ENCODE peak calls at places on chromosomes 3 and 15, in five cellular contexts. F, K, V, G and N are unnamed samples.

GRCh38 chr3:184336484-184337230 is 743 bp upstream of the FAM131A start:
- DNase-seq in F (no peak), K (no peak), V (peak), G (no peak), N (no peak)

GRCh38 chr15:25169318-25169717 is 214.5 kb downstream of the SNRPN start:
- DNase-seq in F (no peak), K (peak), V (no peak), G (no peak), N (peak)

GRCh38 chr3:138935864-138936762 is 10.8 kb downstream of the FOXL2 start:
- DNase-seq in F (peak), K (peak), V (peak), G (no peak), N (no peak)

GRCh38 chr3:158918451-158918850 is 116.6 kb downstream of the MFSD1 start:
- DNase-seq in F (no peak), K (no peak), V (no peak), G (no peak), N (no peak)

GRCh38 chr3:31705726-31706125 is 173.0 kb downstream of the STT3B start:
- DNase-seq in F (no peak), K (no peak), V (no peak), G (no peak), N (no peak)

GRCh38 chr3:196546537-196546936 is 21.8 kb downstream of the WDR53 start:
- DNase-seq in F (no peak), K (no peak), V (no peak), G (no peak), N (no peak)

GRCh38 chr3:159884661-159885402 is 103.8 kb upstream of the IL12A start:
- DNase-seq in F (peak), K (no peak), V (no peak), G (no peak), N (peak)

GRCh38 chr15:48759921-48760320 is 50.9 kb downstream of the CEP152 start:
- DNase-seq in F (no peak), K (no peak), V (no peak), G (no peak), N (no peak)

GRCh38 chr3:50545781-50546180 is 21.8 kb downstream of the C3orf18 start:
- DNase-seq in F (no peak), K (no peak), V (no peak), G (no peak), N (no peak)

GRCh38 chr15:76330281-76330680 is 6.3 kb upstream of the ISL2 start:
- DNase-seq in F (peak), K (peak), V (peak), G (no peak), N (no peak)

GRCh38 chr3:194983620-194984019 is 287.3 kb downstream of the XXYLT1 start:
- DNase-seq in F (no peak), K (no peak), V (no peak), G (no peak), N (no peak)

GRCh38 chr15:77507911-77508310 is 87.2 kb downstream of the HMG20A start:
- DNase-seq in F (no peak), K (peak), V (peak), G (no peak), N (no peak)

GRCh38 chr3:14592390-14592789 is 52.2 kb upstream of the GRIP2 start:
- DNase-seq in F (no peak), K (no peak), V (no peak), G (no peak), N (no peak)

GRCh38 chr15:31262143-31262530 is 64.5 kb upstream of the KLF13 start:
- DNase-seq in F (no peak), K (no peak), V (no peak), G (no peak), N (no peak)

GRCh38 chr3:94226058-94226457 is 163.2 kb downstream of the NSUN3 start:
- DNase-seq in F (no peak), K (no peak), V (no peak), G (no peak), N (no peak)

GRCh38 chr15:88331291-88331690 is 74.8 kb upstream of the NTRK3 start:
- DNase-seq in F (peak), K (peak), V (no peak), G (no peak), N (no peak)

GRCh38 chr3:31357451-31357850 is 175.3 kb upstream of the STT3B start:
- DNase-seq in F (no peak), K (no peak), V (no peak), G (no peak), N (no peak)

GRCh38 chr3:104145164-104145563 is 1221.5 kb upstream of the ALCAM start:
- DNase-seq in F (no peak), K (no peak), V (no peak), G (no peak), N (no peak)

GRCh38 chr3:128619146-128619890 is 31.3 kb downstream of the RPN1 start:
- DNase-seq in F (no peak), K (no peak), V (no peak), G (no peak), N (no peak)

GRCh38 chr3:76651784-76652183 is 388.1 kb upstream of the ROBO2 start:
- DNase-seq in F (no peak), K (no peak), V (no peak), G (no peak), N (no peak)

GRCh38 chr3:195005759-195006555 is 265.0 kb downstream of the XXYLT1 start:
- DNase-seq in F (no peak), K (peak), V (no peak), G (no peak), N (no peak)

GRCh38 chr3:150348500-150348899 is 59.6 kb upstream of the TSC22D2 start:
- DNase-seq in F (peak), K (no peak), V (no peak), G (peak), N (no peak)

GRCh38 chr3:184222521-184222920 is 6.9 kb upstream of the VWA5B2 start:
- DNase-seq in F (no peak), K (no peak), V (no peak), G (no peak), N (no peak)

GRCh38 chr15:44792715-44793114 is 56.4 kb downstream of the TRIM69 start:
- DNase-seq in F (no peak), K (no peak), V (no peak), G (no peak), N (no peak)

GRCh38 chr15:91102546-91103330 is 2.7 kb downstream of the SV2B start:
- DNase-seq in F (no peak), K (no peak), V (no peak), G (no peak), N (no peak)

GRCh38 chr15:91101356-91101920 is 1.4 kb downstream of the SV2B start:
- DNase-seq in F (no peak), K (no peak), V (no peak), G (no peak), N (no peak)

GRCh38 chr15:91100561-91101355 is 701 bp downstream of the SV2B start:
- DNase-seq in F (no peak), K (no peak), V (no peak), G (no peak), N (no peak)

GRCh38 chr15:91098451-91098850 is 1.6 kb upstream of the SV2B start:
- DNase-seq in F (no peak), K (no peak), V (no peak), G (no peak), N (no peak)

GRCh38 chr15:91099616-91100560 is at the start of gene SV2B:
- DNase-seq in F (no peak), K (peak), V (peak), G (no peak), N (peak)
- TF ChIP-seq CTCF in F (peak), K (no peak), V (no peak), G (peak), N (no peak)

DNA sequence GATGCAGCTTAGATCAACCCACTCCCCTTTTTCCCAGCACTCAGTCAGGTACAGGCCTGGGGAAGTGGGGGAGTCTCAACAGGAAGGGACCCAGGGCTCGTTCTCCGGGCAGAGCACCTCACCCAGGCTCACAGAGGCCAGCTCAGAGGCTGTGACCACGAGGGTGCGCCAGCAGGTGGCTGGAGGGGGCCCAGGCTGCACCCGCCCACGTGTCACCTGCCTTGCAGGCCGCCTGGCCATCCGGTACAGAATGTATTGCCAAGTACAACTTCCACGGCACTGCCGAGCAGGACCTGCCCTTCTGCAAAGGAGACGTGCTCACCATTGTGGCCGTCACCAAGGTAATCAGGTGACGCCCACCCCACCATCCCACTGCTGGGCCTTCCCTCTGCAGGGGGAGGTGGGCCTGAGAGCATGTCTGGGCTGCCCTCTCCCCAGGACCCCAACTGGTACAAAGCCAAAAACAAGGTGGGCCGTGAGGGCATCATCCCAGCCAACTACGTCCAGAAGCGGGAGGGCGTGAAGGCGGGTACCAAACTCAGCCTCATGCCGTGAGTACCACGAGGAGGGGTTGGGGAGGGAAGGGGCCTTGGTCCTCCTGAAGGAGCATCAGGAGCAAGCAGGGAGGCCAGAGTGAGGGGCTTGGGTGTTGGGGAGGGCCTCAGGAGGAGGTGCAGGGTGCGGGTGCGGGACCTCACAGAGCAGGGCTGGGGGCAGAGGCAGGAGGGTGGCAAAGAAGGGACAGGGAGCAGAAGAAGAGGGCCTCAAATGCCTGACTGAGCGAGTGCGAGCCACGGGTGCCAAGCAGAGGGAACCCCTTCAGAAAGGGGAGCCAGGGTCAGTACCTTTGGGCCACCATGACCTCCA is 14.0 kb upstream of the LMAN1L start:
- DNase-seq in F (no peak), K (no peak), V (peak), G (no peak), N (no peak)
- TF ChIP-seq CTCF in F (no peak), K (no peak), V (no peak), G (no peak), N (no peak)

DNA sequence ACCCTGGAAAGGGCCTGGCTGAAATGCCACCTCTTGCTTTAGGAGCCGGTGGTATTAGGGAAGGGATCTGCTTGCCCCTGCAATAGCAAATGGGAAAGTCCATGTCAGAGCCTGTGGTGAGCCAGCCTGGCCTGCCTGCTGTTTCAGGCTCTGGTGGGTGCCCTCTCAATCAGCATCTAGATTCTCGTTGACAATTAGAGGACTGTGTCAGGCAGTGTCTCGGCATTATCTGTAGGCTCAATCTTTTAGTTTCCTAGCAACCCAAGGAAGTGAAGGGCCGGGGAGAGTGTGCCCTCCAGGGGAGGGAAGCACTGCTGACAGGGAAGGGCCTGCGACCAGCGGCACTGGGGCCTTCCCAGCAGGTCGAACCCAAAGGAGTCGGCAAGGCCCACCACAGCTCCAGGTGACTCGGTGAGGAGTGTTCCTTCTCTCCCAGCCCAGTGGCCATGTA is 42.1 kb downstream of the TLE3 start:
- DNase-seq in F (no peak), K (peak), V (no peak), G (no peak), N (no peak)
- TF ChIP-seq CTCF in F (no peak), K (no peak), V (no peak), G (no peak), N (no peak)

GRCh38 chr3:46162975-46163550 is 45.0 kb downstream of the CCR1 start:
- DNase-seq in F (no peak), K (no peak), V (no peak), G (no peak), N (no peak)
- TF ChIP-seq CTCF in F (no peak), K (no peak), V (no peak), G (peak), N (no peak)

GRCh38 chr3:62229201-62229600 is 144.1 kb downstream of the FEZF2 start:
- DNase-seq in F (no peak), K (no peak), V (no peak), G (no peak), N (peak)

GRCh38 chr3:62237296-62237948 is 135.9 kb downstream of the FEZF2 start:
- DNase-seq in F (no peak), K (no peak), V (no peak), G (no peak), N (no peak)

GRCh38 chr3:62229908-62230307 is 143.4 kb downstream of the FEZF2 start:
- DNase-seq in F (peak), K (no peak), V (no peak), G (no peak), N (no peak)

GRCh38 chr3:62228467-62228866 is 144.9 kb downstream of the FEZF2 start:
- DNase-seq in F (no peak), K (no peak), V (no peak), G (no peak), N (peak)

DNA sequence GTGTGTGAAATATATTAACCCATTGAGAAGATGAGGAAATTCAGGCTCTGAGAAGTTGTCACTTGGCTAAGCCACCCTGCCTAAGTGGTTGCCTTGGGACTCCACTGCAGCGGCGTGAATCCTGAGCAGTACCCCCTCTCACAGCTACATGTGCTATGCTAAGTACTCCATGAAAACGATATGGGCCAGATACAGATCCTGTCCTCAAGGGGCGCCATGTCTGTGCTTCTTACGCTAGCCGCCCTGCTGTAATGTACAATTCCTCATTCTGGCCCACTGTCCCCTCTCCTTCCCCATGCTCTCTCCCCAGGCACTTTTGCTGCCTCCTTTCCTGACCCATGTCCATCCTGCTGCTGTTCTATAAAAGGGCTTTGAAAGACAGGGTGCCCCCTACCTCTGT is 140.3 kb downstream of the FEZF2 start:
- DNase-seq in F (no peak), K (no peak), V (no peak), G (no peak), N (peak)
- TF ChIP-seq CTCF in F (no peak), K (no peak), V (no peak), G (no peak), N (no peak)

GRCh38 chr3:23810342-23811116 is 4.8 kb downstream of the UBE2E1 start:
- DNase-seq in F (peak), K (peak), V (peak), G (no peak), N (no peak)
- TF ChIP-seq CTCF in F (peak), K (no peak), V (no peak), G (peak), N (peak)

GRCh38 chr15:89334510-89335288 is at the start of gene POLG:
- DNase-seq in F (peak), K (peak), V (peak), G (peak), N (peak)
- TF ChIP-seq CTCF in F (no peak), K (no peak), V (no peak), G (no peak), N (no peak)

GRCh38 chr3:34374521-34374920 is 576.1 kb downstream of the PDCD6IP start:
- DNase-seq in F (no peak), K (no peak), V (no peak), G (no peak), N (no peak)
- TF ChIP-seq CTCF in F (no peak), K (no peak), V (no peak), G (no peak), N (no peak)